ENCODE peak calls at places on chromosomes 6 and 20, in eight cellular contexts. J is WERI-Rb-1, E is gastrocnemius medialis, N is astrocyte of the spinal cord, R is sigmoid colon, C is colonic mucosa, V is prostate gland, T is bronchial epithelial cell. Q is an unnamed sample.

GRCh38 chr6:166592818-166593217 is 6.3 kb upstream of the RAMACL start:
- DNase-seq in C (no peak), V (no peak), R (no peak), N (peak; percentile 79), E (no peak), T (peak; percentile 33), J (no peak), Q (no peak)

GRCh38 chr6:43377710-43378229 is 8.3 kb upstream of the ZNF318 start:
- DNase-seq in V (no peak), E (no peak), C (no peak), J (no peak), R (no peak), N (no peak), T (no peak), Q (no peak)

GRCh38 chr6:100518588-100518987 is 53.9 kb upstream of the SIM1 start:
- DNase-seq in E (no peak), R (no peak), C (no peak), N (no peak), V (no peak), J (no peak), T (no peak), Q (no peak)

GRCh38 chr6:3410385-3411360 is 46.2 kb downstream of the SLC22A23 start:
- DNase-seq in E (peak; percentile 18), R (peak; percentile 68), T (no peak), J (peak; percentile 96), N (peak; percentile 61), C (peak; percentile 87), V (no peak), Q (peak; percentile 49)

GRCh38 chr6:322940-323729 is 30.8 kb downstream of the DUSP22 start:
- DNase-seq in C (no peak), E (no peak), R (peak; percentile 60), N (no peak), T (no peak), V (no peak), J (no peak), Q (no peak)

GRCh38 chr20:33875055-33875454 is 63.9 kb downstream of the CHMP4B start:
- DNase-seq in T (no peak), R (no peak), E (no peak), N (no peak), J (no peak), C (no peak), V (no peak), Q (no peak)

GRCh38 chr6:5464096-5464885 is 203.0 kb downstream of the FARS2 start:
- DNase-seq in R (no peak), J (peak; percentile 35), T (no peak), E (no peak), C (no peak), V (no peak), N (peak; percentile 38), Q (peak; percentile 18)

GRCh38 chr6:134698228-134698627 is 251.7 kb downstream of the ALDH8A1 start:
- DNase-seq in T (no peak), N (no peak), J (no peak), C (no peak), E (no peak), R (no peak), V (no peak), Q (no peak)

GRCh38 chr20:1402149-1402548 is 9.3 kb upstream of the FKBP1A start:
- DNase-seq in C (no peak), T (no peak), V (no peak), N (no peak), E (no peak), J (no peak), R (no peak), Q (no peak)

GRCh38 chr20:51712501-51713212 is 55.5 kb downstream of the ATP9A start:
- DNase-seq in E (no peak), R (no peak), C (no peak), N (peak; percentile 27), T (peak; percentile 15), V (no peak), J (peak; percentile 25), Q (peak; percentile 27)

GRCh38 chr6:155349129-155349528 is 34.8 kb upstream of the TFB1M start:
- DNase-seq in E (no peak), N (peak; percentile 25), T (no peak), R (no peak), C (no peak), V (no peak), J (no peak), Q (no peak)

GRCh38 chr6:15621203-15622044 is 41.4 kb downstream of the DTNBP1 start:
- DNase-seq in R (peak; percentile 68), E (peak; percentile 15), N (no peak), J (peak; percentile 84), C (peak; percentile 34), V (no peak), T (peak; percentile 70), Q (no peak)

GRCh38 chr20:21064924-21065323 is 41.2 kb downstream of the LINC00237 start:
- DNase-seq in V (no peak), N (no peak), R (no peak), C (no peak), T (no peak), E (no peak), J (no peak), Q (no peak)

GRCh38 chr6:170163405-170164170 is 127.3 kb downstream of the DLL1 start:
- DNase-seq in R (no peak), J (no peak), N (no peak), T (no peak), V (no peak), E (no peak), C (no peak), Q (no peak)

DNA sequence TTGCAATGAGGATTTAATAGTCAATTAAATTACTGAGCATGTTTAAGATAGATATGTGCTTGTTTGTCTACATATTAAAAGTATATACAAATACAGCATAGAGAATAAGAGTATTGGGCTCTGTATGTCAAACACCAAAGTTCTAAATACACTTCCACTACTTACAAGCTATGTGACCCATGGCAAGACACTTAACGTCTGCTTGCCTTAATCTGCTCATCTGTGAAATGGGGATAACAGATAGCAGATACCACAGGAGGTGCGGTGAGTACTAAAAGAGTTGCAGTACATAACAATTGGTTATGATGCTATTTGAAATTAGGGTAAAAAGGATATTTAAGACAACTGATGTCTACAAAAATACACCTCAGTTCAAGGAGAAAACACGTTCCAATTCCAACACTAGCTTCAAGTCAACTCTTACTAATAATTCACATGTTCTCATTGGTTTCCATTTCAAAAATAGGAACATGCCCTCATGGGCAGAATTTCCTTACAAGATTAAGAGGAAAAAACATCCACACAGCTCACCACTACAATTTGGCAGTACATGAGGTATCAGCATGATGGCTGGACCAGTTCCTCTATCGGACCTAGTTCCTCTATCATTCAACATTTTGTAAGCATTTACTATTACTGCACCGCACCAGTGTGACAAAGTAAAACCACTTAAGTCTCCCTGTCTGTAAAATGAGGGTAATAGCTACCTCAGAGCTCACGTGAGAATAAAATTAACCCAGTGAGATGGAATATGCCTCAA is 101.1 kb downstream of the SMLR1 start:
- DNase-seq in E (no peak), C (no peak), T (no peak), R (no peak), J (no peak), V (no peak), N (no peak), Q (no peak)
- H3K4me3 ChIP-seq in E (no peak overlapping the region), C (no peak overlapping the region), T (no peak overlapping the region), R (no peak overlapping the region), J (no peak overlapping the region), V (no peak overlapping the region), N (no peak overlapping the region), Q (no peak overlapping the region)

GRCh38 chr6:126312013-126312665 is 27.8 kb upstream of the CENPW start:
- DNase-seq in R (no peak), C (no peak), T (peak; percentile 44), J (peak; percentile 29), E (no peak), N (no peak), V (no peak), Q (no peak)
- TF ChIP-seq CTCF in R (no peak), C (peak; percentile 36), T (peak; percentile 8), J (peak; percentile 43), E (no peak), N (peak; percentile 30), V (no peak), Q (peak; percentile 39)

GRCh38 chr6:148432405-148433195 is 90.0 kb downstream of the SASH1 start:
- DNase-seq in N (no peak), C (no peak), T (no peak), E (no peak), J (no peak), V (no peak), R (no peak), Q (no peak)

GRCh38 chr6:148431413-148431812 is 88.8 kb downstream of the SASH1 start:
- DNase-seq in C (no peak), R (no peak), E (no peak), J (no peak), V (no peak), T (no peak), N (no peak), Q (no peak)

GRCh38 chr6:148429423-148429822 is 86.8 kb downstream of the SASH1 start:
- DNase-seq in E (no peak), J (no peak), N (no peak), C (no peak), V (no peak), T (no peak), R (no peak), Q (no peak)

GRCh38 chr6:148430897-148431296 is 88.3 kb downstream of the SASH1 start:
- DNase-seq in T (no peak), C (no peak), V (no peak), J (no peak), E (no peak), N (no peak), R (no peak), Q (no peak)

DNA sequence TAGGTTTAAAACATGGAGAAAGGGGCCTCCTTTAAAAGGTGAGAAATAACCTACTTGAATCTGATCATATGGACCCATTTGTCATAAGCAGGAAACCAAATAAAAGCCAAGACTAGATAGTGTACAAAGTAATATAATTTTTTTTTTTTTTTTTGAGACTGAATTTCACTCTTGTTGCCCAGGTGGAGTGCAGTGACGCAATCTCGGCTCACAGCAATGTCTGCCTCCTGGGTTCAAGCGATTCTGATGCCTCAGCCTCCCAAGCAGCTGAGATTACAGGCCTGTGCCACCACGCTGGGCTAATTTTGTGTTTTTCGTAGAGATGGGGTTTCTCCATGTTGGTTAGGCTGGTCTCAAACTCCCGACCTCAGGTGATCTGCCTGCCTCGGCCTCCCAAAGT is 89.2 kb downstream of the SASH1 start:
- DNase-seq in V (no peak), E (no peak), R (no peak), C (no peak), N (no peak), J (no peak), T (no peak), Q (no peak)
- H3K4me3 ChIP-seq in V (no peak overlapping the region), E (no peak overlapping the region), R (no peak overlapping the region), C (no peak overlapping the region), N (no peak overlapping the region), J (no peak overlapping the region), T (no peak overlapping the region), Q (no peak overlapping the region)

DNA sequence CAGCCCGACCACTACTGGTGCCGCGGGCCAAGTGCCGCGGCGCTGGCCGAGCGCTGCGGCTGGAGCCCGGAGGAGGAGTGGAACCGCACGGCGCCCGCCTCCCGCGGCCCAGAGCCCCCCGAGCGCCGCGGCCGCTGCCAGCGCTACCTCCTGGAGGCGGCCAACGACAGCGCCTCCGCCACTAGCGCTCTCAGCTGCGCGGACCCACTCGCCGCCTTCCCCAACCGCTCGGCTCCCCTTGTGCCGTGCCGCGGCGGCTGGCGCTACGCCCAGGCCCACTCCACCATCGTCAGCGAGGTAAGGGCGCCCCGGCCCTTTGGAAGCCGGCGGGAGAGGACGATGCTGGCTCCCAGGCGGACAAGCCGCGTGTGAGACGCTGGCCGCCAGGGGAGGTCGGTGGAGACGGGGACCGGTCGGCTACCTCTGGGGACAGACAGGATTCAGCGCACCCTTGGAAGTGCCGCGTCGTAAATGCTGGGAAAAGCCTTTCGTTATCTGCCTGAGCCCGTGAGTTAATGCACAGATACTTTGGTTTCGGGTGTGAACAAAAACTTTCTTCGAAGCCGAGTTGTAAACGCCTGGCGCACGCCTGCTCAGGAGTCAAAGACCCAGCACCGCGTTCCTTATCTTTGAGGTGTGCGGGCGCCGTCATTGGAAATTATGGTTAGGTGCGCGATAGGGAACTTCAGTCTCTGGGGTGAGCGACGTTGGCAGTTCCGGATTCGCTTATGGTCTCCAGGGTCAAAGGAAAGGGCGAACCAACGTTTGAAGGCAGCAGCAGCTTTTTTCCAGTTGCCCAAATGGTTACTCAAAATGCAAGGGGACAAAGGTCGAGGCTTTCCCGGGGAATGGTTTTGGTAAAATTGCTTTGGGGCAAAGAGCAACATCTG is 619 bp downstream of the SLC22A3 start:
- DNase-seq in C (peak; percentile 45), T (peak; percentile 27), E (no peak), V (no peak), R (no peak), N (peak; percentile 26), J (no peak), Q (peak; percentile 6)
- TF ChIP-seq CTCF in C (no peak), T (peak; percentile 50), E (no peak), V (peak; percentile 49), R (no peak), N (peak; percentile 22), J (no peak), Q (no peak)

Q was measured in astrocyte of the cerebellum.